ENCODE peak calls at places on chromosome 16, in four cellular contexts. Z is NCI-H1930; Q is activated CD8-positive, alpha-beta memory T cell treated with anti-CD3 and anti-CD28 coated beads for 1 hour; M is stimulated activated CD8-positive, alpha-beta memory T cell treated with anti-CD3 and anti-CD28 coated beads, Interleukin-15, amount 100 ng/mL, for 48 hours. L is an unnamed sample.

GRCh38 chr16:29824589-29825144 is 4.4 kb downstream of the MVP start:
- DNase-seq in Z (no peak), Q (no peak), M (no peak), L (no peak)

GRCh38 chr16:53445534-53445933 is 11.3 kb downstream of the RBL2 start:
- DNase-seq in Z (no peak), Q (no peak), M (no peak), L (no peak)

GRCh38 chr16:47987136-47987535 is 168.7 kb downstream of the ABCC12 start:
- DNase-seq in Z (no peak), Q (no peak), M (no peak), L (no peak)

GRCh38 chr16:23452572-23453337 is at the start of gene COG7:
- DNase-seq in Z (peak), Q (peak), M (peak), L (no peak)

GRCh38 chr16:88540346-88540977 is 29.7 kb upstream of the ZC3H18 start:
- DNase-seq in Z (no peak), Q (no peak), M (no peak), L (no peak)

GRCh38 chr16:86029131-86029741 is 130.3 kb downstream of the IRF8 start:
- DNase-seq in Z (no peak), Q (no peak), M (no peak), L (no peak)

GRCh38 chr16:53872248-53873221 is 168.6 kb downstream of the FTO start:
- DNase-seq in Z (no peak), Q (no peak), M (no peak), L (peak)

GRCh38 chr16:84458606-84459516 is 45.6 kb downstream of the MEAK7 start:
- DNase-seq in Z (no peak), Q (no peak), M (no peak), L (no peak)

GRCh38 chr16:2586241-2586640 is 48.4 kb downstream of the PDPK1 start:
- DNase-seq in Z (no peak), Q (no peak), M (no peak), L (no peak)

GRCh38 chr16:57966133-57966805 is 4.7 kb downstream of the CNGB1 start:
- DNase-seq in Z (no peak), Q (no peak), M (no peak), L (no peak)

GRCh38 chr16:53511403-53512280 is 8.6 kb upstream of the AKTIP start:
- DNase-seq in Z (no peak), Q (no peak), M (no peak), L (no peak)

GRCh38 chr16:10871157-10871991 is 5.6 kb upstream of the CIITA start:
- DNase-seq in Z (no peak), Q (no peak), M (peak), L (peak)

GRCh38 chr16:70692481-70693203 is 6.8 kb upstream of the MTSS2 start:
- DNase-seq in Z (no peak), Q (no peak), M (no peak), L (no peak)

GRCh38 chr16:306911-307370 is 24.0 kb downstream of the PDIA2 start:
- DNase-seq in Z (no peak), Q (no peak), M (no peak), L (no peak)

GRCh38 chr16:9484436-9484835 is 393.0 kb downstream of the HAPSTR1 start:
- DNase-seq in Z (no peak), Q (no peak), M (no peak), L (no peak)

GRCh38 chr16:10552998-10553491 is 27.4 kb downstream of the EMP2 start:
- DNase-seq in Z (no peak), Q (no peak), M (peak), L (no peak)

GRCh38 chr16:57510016-57510871 is 24.0 kb upstream of the DOK4 start:
- DNase-seq in Z (no peak), Q (no peak), M (no peak), L (no peak)

GRCh38 chr16:85733839-85734170 is 17.1 kb downstream of the C16orf74 start:
- DNase-seq in Z (no peak), Q (no peak), M (no peak), L (no peak)

GRCh38 chr16:12162586-12162985 is 186.1 kb downstream of the SNX29 start:
- DNase-seq in Z (no peak), Q (no peak), M (no peak), L (no peak)

GRCh38 chr16:72894291-72895151 is 153.4 kb downstream of the ZFHX3 start:
- DNase-seq in Z (no peak), Q (no peak), M (no peak), L (no peak)

GRCh38 chr16:57023541-57024249 is 34.3 kb downstream of the NLRC5 start:
- DNase-seq in Z (no peak), Q (peak), M (peak), L (no peak)

GRCh38 chr16:25585526-25585925 is 106.2 kb upstream of the HS3ST4 start:
- DNase-seq in Z (no peak), Q (no peak), M (no peak), L (no peak)

GRCh38 chr16:72937360-72937759 is 110.6 kb downstream of the ZFHX3 start:
- DNase-seq in Z (no peak), Q (no peak), M (no peak), L (no peak)

GRCh38 chr16:76653390-76654026 is 376.3 kb downstream of the CNTNAP4 start:
- DNase-seq in Z (peak), Q (no peak), M (no peak), L (no peak)

GRCh38 chr16:53372942-53373871 is 61.1 kb upstream of the RBL2 start:
- DNase-seq in Z (no peak), Q (peak), M (peak), L (no peak)

GRCh38 chr16:72832640-72833039 is 215.3 kb downstream of the ZFHX3 start:
- DNase-seq in Z (peak), Q (peak), M (peak), L (peak)

GRCh38 chr16:85446846-85447656 is 166.1 kb upstream of the GSE1 start:
- DNase-seq in Z (no peak), Q (no peak), M (no peak), L (no peak)

GRCh38 chr16:23505942-23506605 is 4.2 kb downstream of the GGA2 start:
- DNase-seq in Z (no peak), Q (no peak), M (no peak), L (no peak)

GRCh38 chr16:73083271-73083670 is 35.3 kb upstream of the ZFHX3 start:
- DNase-seq in Z (no peak), Q (no peak), M (no peak), L (no peak)

GRCh38 chr16:75621170-75621477 is 2.0 kb downstream of the ADAT1 start:
- DNase-seq in Z (no peak), Q (no peak), M (no peak), L (no peak)

GRCh38 chr16:19136549-19137196 is 22.9 kb downstream of the ITPRIPL2 start:
- DNase-seq in Z (no peak), Q (no peak), M (no peak), L (no peak)

GRCh38 chr16:85986931-85987749 is 88.2 kb downstream of the IRF8 start:
- DNase-seq in Z (peak), Q (peak), M (no peak), L (no peak)

GRCh38 chr16:31143036-31143888 is 6.6 kb downstream of the PRSS36 start:
- DNase-seq in Z (no peak), Q (no peak), M (no peak), L (no peak)

GRCh38 chr16:13961099-13961811 is 41.3 kb downstream of the ERCC4 start:
- DNase-seq in Z (no peak), Q (no peak), M (no peak), L (no peak)

GRCh38 chr16:83917152-83918120 is 18.5 kb downstream of the MLYCD start:
- DNase-seq in Z (no peak), Q (no peak), M (no peak), L (no peak)

GRCh38 chr16:22380529-22380928 is 6.1 kb upstream of the CDR2 start:
- DNase-seq in Z (no peak), Q (no peak), M (no peak), L (no peak)